ENCODE peak calls at places on chromosomes 6 and 20, in five cellular contexts. C is HCT116, B is Panc1, X is GM23338, I is GM12878. M is an unnamed sample.

GRCh38 chr20:10591956-10592521 is 81.8 kb downstream of the JAG1 start:
- ATAC-seq in C (no peak), I (no peak), X (no peak), B (no peak), M (no peak)

GRCh38 chr6:75368151-75368779 is 83.7 kb upstream of the TMEM30A start:
- ATAC-seq in C (peak), X (peak), B (peak), I (peak), M (peak)

GRCh38 chr6:157034433-157035230 is 257.5 kb downstream of the ARID1B start:
- ATAC-seq in B (peak), I (peak), X (peak), C (peak), M (no peak)

GRCh38 chr20:63667858-63668257 is 9.7 kb downstream of the RTEL1 start:
- ATAC-seq in I (no peak), B (no peak), C (no peak), X (no peak), M (no peak)

GRCh38 chr20:48574383-48574782 is 253.4 kb downstream of the PREX1 start:
- ATAC-seq in I (peak), B (no peak), X (peak), C (peak), M (no peak)

GRCh38 chr6:35059606-35060355 is 81.4 kb downstream of the TCP11 start:
- ATAC-seq in I (no peak), B (no peak), C (no peak), X (peak), M (no peak)

GRCh38 chr6:105803439-105803838 is 282.7 kb upstream of the PRDM1 start:
- ATAC-seq in I (no peak), X (no peak), B (no peak), C (no peak), M (no peak)

GRCh38 chr20:41476013-41476441 is 109.4 kb upstream of the EMILIN3 start:
- ATAC-seq in X (no peak), I (no peak), C (no peak), B (peak), M (peak)

GRCh38 chr20:8602389-8603116 is 466.3 kb upstream of the PLCB4 start:
- ATAC-seq in C (no peak), B (no peak), I (peak), X (no peak), M (no peak)

GRCh38 chr20:50310673-50311051 is 120.0 kb downstream of the CEBPB start:
- ATAC-seq in B (no peak), C (no peak), I (no peak), X (no peak), M (no peak)

GRCh38 chr6:72035966-72036365 is 149.6 kb downstream of the RIMS1 start:
- ATAC-seq in X (no peak), C (no peak), B (no peak), I (no peak), M (no peak)

GRCh38 chr6:166104107-166104506 is 63.5 kb downstream of the TBXT start:
- ATAC-seq in B (no peak), C (no peak), X (no peak), I (no peak), M (no peak)

GRCh38 chr6:78771619-78772018 is 95.7 kb upstream of the IRAK1BP1 start:
- ATAC-seq in I (no peak), C (no peak), B (no peak), X (no peak), M (no peak)

GRCh38 chr6:16434885-16435284 is 196.5 kb downstream of the GMPR start:
- ATAC-seq in I (no peak), X (no peak), C (no peak), B (no peak), M (no peak)

GRCh38 chr6:16437984-16438383 is 199.6 kb downstream of the GMPR start:
- ATAC-seq in X (no peak), C (no peak), B (no peak), I (peak), M (no peak)

GRCh38 chr6:16438677-16439615 is 200.6 kb downstream of the GMPR start:
- ATAC-seq in I (peak), B (no peak), C (no peak), X (no peak), M (no peak)

GRCh38 chr6:16436550-16436949 is 198.2 kb downstream of the GMPR start:
- ATAC-seq in B (no peak), X (no peak), I (no peak), C (no peak), M (no peak)

DNA sequence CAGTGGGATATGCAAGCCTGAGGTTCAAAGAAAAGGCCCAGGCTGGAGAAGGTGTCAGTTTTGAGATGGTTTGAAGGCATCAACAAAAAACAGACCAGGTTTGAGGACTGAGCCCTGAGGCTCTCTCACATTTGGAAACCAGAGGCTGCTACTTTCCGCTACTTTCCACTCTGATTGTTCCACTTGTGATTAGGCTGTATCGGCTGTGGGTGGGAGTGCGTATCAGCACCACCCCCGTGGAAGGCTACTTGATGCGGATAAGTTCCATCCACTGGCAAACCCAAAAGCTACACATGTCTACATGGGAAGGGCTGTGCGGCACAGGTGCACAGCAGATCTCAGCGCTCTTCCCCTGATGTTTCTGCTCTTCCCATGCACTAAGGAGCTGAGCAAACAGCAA is 198.7 kb downstream of the GMPR start:
- ATAC-seq in X (no peak), B (no peak), I (no peak), C (no peak), M (no peak)
- TF ChIP-seq POLR2AphosphoS5 in X (no peak), B (no peak), I (peak), C (no peak), M (no peak)

GRCh38 chr6:170267688-170268087 is 23.2 kb downstream of the DLL1 start:
- ATAC-seq in I (no peak), B (no peak), X (no peak), C (no peak), M (no peak)

GRCh38 chr6:170266061-170266825 is 24.6 kb downstream of the DLL1 start:
- ATAC-seq in B (no peak), X (no peak), I (no peak), C (peak), M (peak)

GRCh38 chr6:170263410-170263809 is 27.5 kb downstream of the DLL1 start:
- ATAC-seq in I (no peak), X (no peak), C (no peak), B (no peak), M (no peak)

GRCh38 chr6:170264086-170264485 is 26.8 kb downstream of the DLL1 start:
- ATAC-seq in C (no peak), B (no peak), X (no peak), I (no peak), M (no peak)

DNA sequence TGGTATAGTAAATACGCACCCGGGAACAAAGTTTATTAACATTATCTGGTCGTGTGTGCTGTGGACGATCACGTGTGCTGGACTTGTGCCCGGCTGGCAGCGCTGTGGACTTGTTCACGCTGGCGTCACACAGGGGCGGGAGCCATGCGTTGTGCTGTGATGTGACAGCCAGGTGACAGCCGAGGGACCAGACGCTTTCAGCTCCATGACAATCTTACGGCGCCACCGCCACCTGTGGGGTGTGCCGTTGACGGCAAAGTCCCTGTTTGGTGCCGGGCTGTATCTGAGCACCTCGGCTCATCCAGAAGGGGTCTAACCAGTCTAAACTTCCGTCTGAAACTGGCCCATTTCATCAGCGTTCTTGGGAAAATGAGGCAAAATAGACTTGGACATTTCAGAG is 25.2 kb downstream of the DLL1 start:
- ATAC-seq in B (no peak), I (no peak), X (no peak), C (peak), M (no peak)
- TF ChIP-seq POLR2AphosphoS5 in B (no peak), I (no peak), X (no peak), C (no peak), M (no peak)

DNA sequence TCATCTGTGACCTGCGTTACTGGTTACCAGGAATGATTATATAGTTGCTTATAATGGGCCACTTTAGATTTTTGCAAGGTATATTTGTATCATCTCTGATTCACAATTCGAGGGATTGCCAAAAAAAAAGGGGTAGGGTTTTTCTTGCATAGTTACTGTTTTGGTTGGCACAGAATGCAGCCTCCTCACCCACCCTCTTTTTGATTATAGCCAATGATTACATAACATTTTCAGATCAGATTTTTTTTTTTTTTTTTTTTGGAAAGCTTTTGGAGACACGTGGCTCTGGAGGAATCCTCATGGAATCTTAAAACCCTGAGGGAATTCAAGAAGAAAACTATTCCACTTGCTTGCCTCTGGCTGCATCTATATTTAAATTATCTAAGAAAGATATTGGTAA is 53.7 kb downstream of the UST start:
- ATAC-seq in I (no peak), B (no peak), X (no peak), C (no peak), M (peak)
- TF ChIP-seq POLR2AphosphoS5 in I (no peak), B (no peak), X (no peak), C (no peak), M (no peak)

GRCh38 chr6:116159782-116160524 is 34.0 kb upstream of the COL10A1 start:
- ATAC-seq in I (no peak), C (no peak), X (no peak), B (no peak), M (no peak)
- TF ChIP-seq POLR2AphosphoS5 in I (no peak), C (no peak), X (no peak), B (no peak), M (no peak)

DNA sequence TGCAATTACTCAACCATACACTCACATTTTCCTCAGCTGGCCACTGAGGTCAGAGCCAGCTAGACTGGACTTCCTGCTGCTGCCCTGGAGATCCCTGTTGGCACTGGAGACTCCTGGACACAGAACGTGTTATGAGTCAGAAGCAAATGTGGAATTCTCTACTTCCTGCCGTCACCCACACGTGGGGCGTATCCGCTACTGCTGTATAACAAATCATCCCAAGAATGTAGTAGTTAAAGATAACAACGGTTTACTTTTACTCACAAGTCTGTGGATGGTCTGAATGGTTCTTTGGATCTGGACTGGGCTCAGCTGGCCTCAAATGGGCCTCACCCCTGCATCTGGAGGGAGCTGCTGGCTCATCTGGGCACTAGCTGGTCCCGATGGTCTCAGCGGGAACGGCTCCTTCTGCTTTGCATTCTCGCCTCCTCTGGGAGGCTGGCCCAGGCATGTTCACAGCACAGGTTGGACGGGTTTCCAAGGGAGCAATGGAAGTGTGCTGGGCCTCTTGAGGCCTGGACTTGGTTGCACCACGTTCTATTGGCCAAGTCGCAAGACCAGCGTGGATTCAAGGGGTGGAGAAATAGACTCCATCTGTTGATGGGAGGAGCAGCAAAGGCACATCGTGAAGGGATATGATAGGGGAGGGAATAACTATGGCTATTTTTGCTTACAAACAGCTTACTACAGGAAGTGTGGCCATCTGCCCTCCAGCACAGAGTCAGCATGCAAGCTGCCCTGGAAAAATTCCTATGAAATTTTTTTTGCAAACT is 118.5 kb downstream of the SNX5 start:
- ATAC-seq in I (no peak), C (peak), B (peak), X (no peak), M (peak)
- TF ChIP-seq POLR2AphosphoS5 in I (no peak), C (peak), B (no peak), X (no peak), M (peak)